ENCODE peak calls at places on chromosome 10, in ten cellular contexts. One of them, this sample, is unnamed.
A peak's percentile ranks its signal among the peaks of the same experiment; 100 is the strongest.

GRCh38 chr10:110865804-110866482 is 5.8 kb upstream of the PDCD4 start:
- ATAC-seq in mucosa of descending colon: no peak
- ATAC-seq in activated CD8-positive, alpha-beta T cell treated with anti-CD3 and anti-CD28 coated beads for 36 hours: peak; percentile 22
- ATAC-seq in K562: no peak
- ATAC-seq in body of pancreas: no peak
- ATAC-seq in CD8-positive, alpha-beta T cell: no peak
- ATAC-seq in natural killer cell: no peak
- ATAC-seq in heart left ventricle: no peak
- ATAC-seq in psoas muscle: no peak
- ATAC-seq in Panc1: no peak
- ATAC-seq in this sample: no peak

GRCh38 chr10:83373659-83374058 is 765.6 kb upstream of the GHITM start:
- ATAC-seq in natural killer cell: no peak
- ATAC-seq in activated CD8-positive, alpha-beta T cell treated with anti-CD3 and anti-CD28 coated beads for 36 hours: no peak
- ATAC-seq in heart left ventricle: peak; percentile 63
- ATAC-seq in Panc1: no peak
- ATAC-seq in CD8-positive, alpha-beta T cell: no peak
- ATAC-seq in K562: no peak
- ATAC-seq in psoas muscle: no peak
- ATAC-seq in body of pancreas: peak; percentile 50
- ATAC-seq in mucosa of descending colon: no peak
- ATAC-seq in this sample: no peak

GRCh38 chr10:69898524-69898923 is 96.8 kb downstream of the COL13A1 start:
- ATAC-seq in heart left ventricle: no peak
- ATAC-seq in CD8-positive, alpha-beta T cell: no peak
- ATAC-seq in mucosa of descending colon: peak; percentile 66
- ATAC-seq in activated CD8-positive, alpha-beta T cell treated with anti-CD3 and anti-CD28 coated beads for 36 hours: no peak
- ATAC-seq in natural killer cell: no peak
- ATAC-seq in psoas muscle: no peak
- ATAC-seq in K562: no peak
- ATAC-seq in body of pancreas: no peak
- ATAC-seq in Panc1: no peak
- ATAC-seq in this sample: no peak

GRCh38 chr10:91247360-91248111 is 27.1 kb downstream of the PCGF5 start:
- ATAC-seq in activated CD8-positive, alpha-beta T cell treated with anti-CD3 and anti-CD28 coated beads for 36 hours: peak; percentile 22
- ATAC-seq in mucosa of descending colon: no peak
- ATAC-seq in Panc1: no peak
- ATAC-seq in natural killer cell: no peak
- ATAC-seq in CD8-positive, alpha-beta T cell: no peak
- ATAC-seq in K562: peak; percentile 82
- ATAC-seq in psoas muscle: peak; percentile 60
- ATAC-seq in body of pancreas: no peak
- ATAC-seq in heart left ventricle: peak; percentile 14
- ATAC-seq in this sample: no peak

GRCh38 chr10:46079831-46080585 is 33.9 kb upstream of the MSMB start:
- ATAC-seq in mucosa of descending colon: no peak
- ATAC-seq in Panc1: no peak
- ATAC-seq in natural killer cell: no peak
- ATAC-seq in psoas muscle: no peak
- ATAC-seq in K562: peak; percentile 20
- ATAC-seq in activated CD8-positive, alpha-beta T cell treated with anti-CD3 and anti-CD28 coated beads for 36 hours: no peak
- ATAC-seq in body of pancreas: no peak
- ATAC-seq in heart left ventricle: no peak
- ATAC-seq in CD8-positive, alpha-beta T cell: no peak
- ATAC-seq in this sample: no peak

GRCh38 chr10:51915031-51915542 is 215.7 kb upstream of the CSTF2T start:
- ATAC-seq in Panc1: no peak
- ATAC-seq in K562: no peak
- ATAC-seq in mucosa of descending colon: no peak
- ATAC-seq in body of pancreas: no peak
- ATAC-seq in psoas muscle: no peak
- ATAC-seq in natural killer cell: no peak
- ATAC-seq in CD8-positive, alpha-beta T cell: no peak
- ATAC-seq in heart left ventricle: peak; percentile 77
- ATAC-seq in activated CD8-positive, alpha-beta T cell treated with anti-CD3 and anti-CD28 coated beads for 36 hours: no peak
- ATAC-seq in this sample: no peak

GRCh38 chr10:129864601-129865126 is 99.4 kb downstream of the EBF3 start:
- ATAC-seq in mucosa of descending colon: no peak
- ATAC-seq in activated CD8-positive, alpha-beta T cell treated with anti-CD3 and anti-CD28 coated beads for 36 hours: no peak
- ATAC-seq in CD8-positive, alpha-beta T cell: no peak
- ATAC-seq in Panc1: no peak
- ATAC-seq in heart left ventricle: peak; percentile 51
- ATAC-seq in natural killer cell: no peak
- ATAC-seq in psoas muscle: no peak
- ATAC-seq in body of pancreas: no peak
- ATAC-seq in K562: no peak
- ATAC-seq in this sample: no peak

GRCh38 chr10:25444266-25444665 is 269.5 kb downstream of the GPR158 start:
- ATAC-seq in natural killer cell: no peak
- ATAC-seq in body of pancreas: no peak
- ATAC-seq in activated CD8-positive, alpha-beta T cell treated with anti-CD3 and anti-CD28 coated beads for 36 hours: no peak
- ATAC-seq in CD8-positive, alpha-beta T cell: no peak
- ATAC-seq in psoas muscle: no peak
- ATAC-seq in heart left ventricle: no peak
- ATAC-seq in mucosa of descending colon: no peak
- ATAC-seq in Panc1: no peak
- ATAC-seq in K562: no peak
- ATAC-seq in this sample: no peak

GRCh38 chr10:97593423-97593822 is 3.9 kb downstream of the C10orf62 start:
- ATAC-seq in Panc1: no peak
- ATAC-seq in K562: no peak
- ATAC-seq in CD8-positive, alpha-beta T cell: no peak
- ATAC-seq in activated CD8-positive, alpha-beta T cell treated with anti-CD3 and anti-CD28 coated beads for 36 hours: no peak
- ATAC-seq in body of pancreas: peak; percentile 36
- ATAC-seq in natural killer cell: no peak
- ATAC-seq in psoas muscle: no peak
- ATAC-seq in heart left ventricle: no peak
- ATAC-seq in mucosa of descending colon: no peak
- ATAC-seq in this sample: no peak

GRCh38 chr10:28072573-28072972 is 73.7 kb upstream of the ODAD2 start:
- ATAC-seq in CD8-positive, alpha-beta T cell: no peak
- ATAC-seq in mucosa of descending colon: no peak
- ATAC-seq in natural killer cell: no peak
- ATAC-seq in psoas muscle: no peak
- ATAC-seq in Panc1: no peak
- ATAC-seq in heart left ventricle: no peak
- ATAC-seq in activated CD8-positive, alpha-beta T cell treated with anti-CD3 and anti-CD28 coated beads for 36 hours: no peak
- ATAC-seq in body of pancreas: no peak
- ATAC-seq in K562: no peak
- ATAC-seq in this sample: no peak

GRCh38 chr10:618229-618989 is 71.1 kb downstream of the DIP2C start:
- ATAC-seq in mucosa of descending colon: no peak
- ATAC-seq in CD8-positive, alpha-beta T cell: no peak
- ATAC-seq in Panc1: no peak
- ATAC-seq in activated CD8-positive, alpha-beta T cell treated with anti-CD3 and anti-CD28 coated beads for 36 hours: no peak
- ATAC-seq in K562: no peak
- ATAC-seq in psoas muscle: peak; percentile 94
- ATAC-seq in body of pancreas: peak; percentile 45
- ATAC-seq in natural killer cell: no peak
- ATAC-seq in heart left ventricle: peak; percentile 35
- ATAC-seq in this sample: no peak

GRCh38 chr10:91090761-91091529 is 129.5 kb upstream of the PCGF5 start:
- ATAC-seq in K562: peak; percentile 28
- ATAC-seq in body of pancreas: no peak
- ATAC-seq in activated CD8-positive, alpha-beta T cell treated with anti-CD3 and anti-CD28 coated beads for 36 hours: no peak
- ATAC-seq in psoas muscle: no peak
- ATAC-seq in heart left ventricle: no peak
- ATAC-seq in Panc1: no peak
- ATAC-seq in natural killer cell: no peak
- ATAC-seq in CD8-positive, alpha-beta T cell: no peak
- ATAC-seq in mucosa of descending colon: no peak
- ATAC-seq in this sample: no peak

GRCh38 chr10:21572578-21572977 is 38.5 kb downstream of the MLLT10 start:
- ATAC-seq in K562: peak; percentile 41
- ATAC-seq in psoas muscle: peak; percentile 57
- ATAC-seq in heart left ventricle: peak; percentile 72
- ATAC-seq in body of pancreas: no peak
- ATAC-seq in mucosa of descending colon: no peak
- ATAC-seq in Panc1: no peak
- ATAC-seq in CD8-positive, alpha-beta T cell: no peak
- ATAC-seq in activated CD8-positive, alpha-beta T cell treated with anti-CD3 and anti-CD28 coated beads for 36 hours: no peak
- ATAC-seq in natural killer cell: no peak
- ATAC-seq in this sample: peak; percentile 87

GRCh38 chr10:60989400-60989876 is 45.5 kb upstream of the RHOBTB1 start:
- ATAC-seq in CD8-positive, alpha-beta T cell: no peak
- ATAC-seq in activated CD8-positive, alpha-beta T cell treated with anti-CD3 and anti-CD28 coated beads for 36 hours: no peak
- ATAC-seq in body of pancreas: no peak
- ATAC-seq in Panc1: no peak
- ATAC-seq in natural killer cell: no peak
- ATAC-seq in psoas muscle: no peak
- ATAC-seq in heart left ventricle: no peak
- ATAC-seq in mucosa of descending colon: peak; percentile 93
- ATAC-seq in K562: peak; percentile 85
- ATAC-seq in this sample: no peak

GRCh38 chr10:95500097-95500496 is 61.1 kb downstream of the SORBS1 start:
- ATAC-seq in body of pancreas: no peak
- ATAC-seq in natural killer cell: no peak
- ATAC-seq in psoas muscle: peak; percentile 53
- ATAC-seq in K562: no peak
- ATAC-seq in mucosa of descending colon: no peak
- ATAC-seq in activated CD8-positive, alpha-beta T cell treated with anti-CD3 and anti-CD28 coated beads for 36 hours: no peak
- ATAC-seq in CD8-positive, alpha-beta T cell: no peak
- ATAC-seq in Panc1: no peak
- ATAC-seq in heart left ventricle: no peak
- ATAC-seq in this sample: no peak

GRCh38 chr10:6070647-6071046 is 8.5 kb upstream of the IL2RA start:
- ATAC-seq in CD8-positive, alpha-beta T cell: no peak
- ATAC-seq in activated CD8-positive, alpha-beta T cell treated with anti-CD3 and anti-CD28 coated beads for 36 hours: peak; percentile 35
- ATAC-seq in Panc1: no peak
- ATAC-seq in K562: no peak
- ATAC-seq in mucosa of descending colon: no peak
- ATAC-seq in heart left ventricle: no peak
- ATAC-seq in natural killer cell: no peak
- ATAC-seq in psoas muscle: no peak
- ATAC-seq in body of pancreas: no peak
- ATAC-seq in this sample: no peak

GRCh38 chr10:56351909-56352630 is 9.0 kb downstream of the ZWINT start:
- ATAC-seq in mucosa of descending colon: no peak
- ATAC-seq in psoas muscle: no peak
- ATAC-seq in Panc1: peak; percentile 53
- ATAC-seq in natural killer cell: no peak
- ATAC-seq in body of pancreas: no peak
- ATAC-seq in K562: peak; percentile 69
- ATAC-seq in CD8-positive, alpha-beta T cell: no peak
- ATAC-seq in heart left ventricle: no peak
- ATAC-seq in activated CD8-positive, alpha-beta T cell treated with anti-CD3 and anti-CD28 coated beads for 36 hours: no peak
- ATAC-seq in this sample: no peak

GRCh38 chr10:17779761-17780160 is 27.8 kb downstream of the TMEM236 start:
- ATAC-seq in psoas muscle: no peak
- ATAC-seq in K562: no peak
- ATAC-seq in activated CD8-positive, alpha-beta T cell treated with anti-CD3 and anti-CD28 coated beads for 36 hours: no peak
- ATAC-seq in mucosa of descending colon: no peak
- ATAC-seq in body of pancreas: no peak
- ATAC-seq in Panc1: no peak
- ATAC-seq in heart left ventricle: no peak
- ATAC-seq in natural killer cell: no peak
- ATAC-seq in CD8-positive, alpha-beta T cell: no peak
- ATAC-seq in this sample: no peak

GRCh38 chr10:17780727-17781126 is 28.4 kb upstream of the MRC1 start:
- ATAC-seq in Panc1: no peak
- ATAC-seq in activated CD8-positive, alpha-beta T cell treated with anti-CD3 and anti-CD28 coated beads for 36 hours: no peak
- ATAC-seq in psoas muscle: no peak
- ATAC-seq in natural killer cell: no peak
- ATAC-seq in body of pancreas: no peak
- ATAC-seq in mucosa of descending colon: no peak
- ATAC-seq in CD8-positive, alpha-beta T cell: no peak
- ATAC-seq in K562: peak; percentile 85
- ATAC-seq in heart left ventricle: no peak
- ATAC-seq in this sample: no peak

GRCh38 chr10:17783751-17784150 is 25.4 kb upstream of the MRC1 start:
- ATAC-seq in K562: no peak
- ATAC-seq in heart left ventricle: no peak
- ATAC-seq in natural killer cell: no peak
- ATAC-seq in Panc1: no peak
- ATAC-seq in mucosa of descending colon: peak; percentile 14
- ATAC-seq in activated CD8-positive, alpha-beta T cell treated with anti-CD3 and anti-CD28 coated beads for 36 hours: no peak
- ATAC-seq in psoas muscle: no peak
- ATAC-seq in body of pancreas: no peak
- ATAC-seq in CD8-positive, alpha-beta T cell: no peak
- ATAC-seq in this sample: no peak

GRCh38 chr10:17782921-17783665 is 26.1 kb upstream of the MRC1 start:
- ATAC-seq in mucosa of descending colon: peak; percentile 23
- ATAC-seq in K562: no peak
- ATAC-seq in activated CD8-positive, alpha-beta T cell treated with anti-CD3 and anti-CD28 coated beads for 36 hours: no peak
- ATAC-seq in Panc1: peak; percentile 65
- ATAC-seq in heart left ventricle: peak; percentile 63
- ATAC-seq in body of pancreas: peak; percentile 35
- ATAC-seq in natural killer cell: no peak
- ATAC-seq in CD8-positive, alpha-beta T cell: no peak
- ATAC-seq in psoas muscle: peak; percentile 96
- ATAC-seq in this sample: peak; percentile 40

GRCh38 chr10:17781856-17782255 is 27.3 kb upstream of the MRC1 start:
- ATAC-seq in Panc1: no peak
- ATAC-seq in activated CD8-positive, alpha-beta T cell treated with anti-CD3 and anti-CD28 coated beads for 36 hours: no peak
- ATAC-seq in CD8-positive, alpha-beta T cell: no peak
- ATAC-seq in heart left ventricle: peak; percentile 37
- ATAC-seq in mucosa of descending colon: peak; percentile 56
- ATAC-seq in natural killer cell: no peak
- ATAC-seq in K562: peak; percentile 49
- ATAC-seq in psoas muscle: no peak
- ATAC-seq in body of pancreas: no peak
- ATAC-seq in this sample: no peak
- TF ChIP-seq CTCF in Panc1: peak; percentile 42
- TF ChIP-seq CTCF in activated CD8-positive, alpha-beta T cell treated with anti-CD3 and anti-CD28 coated beads for 36 hours: no peak
- TF ChIP-seq CTCF in CD8-positive, alpha-beta T cell: no peak
- TF ChIP-seq CTCF in heart left ventricle: no peak
- TF ChIP-seq CTCF in mucosa of descending colon: no peak
- TF ChIP-seq CTCF in natural killer cell: no peak
- TF ChIP-seq CTCF in K562: peak; percentile 20
- TF ChIP-seq CTCF in psoas muscle: no peak
- TF ChIP-seq CTCF in body of pancreas: no peak
- TF ChIP-seq CTCF in this sample: no peak

GRCh38 chr10:112026438-112026837 is 157.1 kb downstream of the GPAM start:
- ATAC-seq in CD8-positive, alpha-beta T cell: no peak
- ATAC-seq in Panc1: no peak
- ATAC-seq in natural killer cell: no peak
- ATAC-seq in body of pancreas: no peak
- ATAC-seq in K562: no peak
- ATAC-seq in activated CD8-positive, alpha-beta T cell treated with anti-CD3 and anti-CD28 coated beads for 36 hours: no peak
- ATAC-seq in heart left ventricle: no peak
- ATAC-seq in mucosa of descending colon: no peak
- ATAC-seq in psoas muscle: no peak
- ATAC-seq in this sample: no peak
- TF ChIP-seq CTCF in CD8-positive, alpha-beta T cell: no peak
- TF ChIP-seq CTCF in Panc1: peak; percentile 34
- TF ChIP-seq CTCF in natural killer cell: no peak
- TF ChIP-seq CTCF in body of pancreas: no peak
- TF ChIP-seq CTCF in K562: no peak
- TF ChIP-seq CTCF in activated CD8-positive, alpha-beta T cell treated with anti-CD3 and anti-CD28 coated beads for 36 hours: no peak
- TF ChIP-seq CTCF in heart left ventricle: no peak
- TF ChIP-seq CTCF in mucosa of descending colon: no peak
- TF ChIP-seq CTCF in psoas muscle: no peak
- TF ChIP-seq CTCF in this sample: no peak

GRCh38 chr10:64091889-64092288 is 570.7 kb downstream of the REEP3 start:
- ATAC-seq in mucosa of descending colon: peak; percentile 45
- ATAC-seq in activated CD8-positive, alpha-beta T cell treated with anti-CD3 and anti-CD28 coated beads for 36 hours: no peak
- ATAC-seq in Panc1: peak; percentile 73
- ATAC-seq in heart left ventricle: no peak
- ATAC-seq in K562: no peak
- ATAC-seq in natural killer cell: no peak
- ATAC-seq in psoas muscle: no peak
- ATAC-seq in body of pancreas: no peak
- ATAC-seq in CD8-positive, alpha-beta T cell: no peak
- ATAC-seq in this sample: no peak
- TF ChIP-seq CTCF in mucosa of descending colon: no peak
- TF ChIP-seq CTCF in activated CD8-positive, alpha-beta T cell treated with anti-CD3 and anti-CD28 coated beads for 36 hours: no peak
- TF ChIP-seq CTCF in Panc1: peak; percentile 59
- TF ChIP-seq CTCF in heart left ventricle: peak; percentile 26
- TF ChIP-seq CTCF in K562: no peak
- TF ChIP-seq CTCF in natural killer cell: no peak
- TF ChIP-seq CTCF in psoas muscle: no peak
- TF ChIP-seq CTCF in body of pancreas: no peak
- TF ChIP-seq CTCF in CD8-positive, alpha-beta T cell: no peak
- TF ChIP-seq CTCF in this sample: peak; percentile 12

GRCh38 chr10:120432209-120432608 is 24.8 kb upstream of the PLPP4 start:
- ATAC-seq in psoas muscle: no peak
- ATAC-seq in activated CD8-positive, alpha-beta T cell treated with anti-CD3 and anti-CD28 coated beads for 36 hours: no peak
- ATAC-seq in CD8-positive, alpha-beta T cell: no peak
- ATAC-seq in K562: no peak
- ATAC-seq in mucosa of descending colon: no peak
- ATAC-seq in body of pancreas: no peak
- ATAC-seq in natural killer cell: no peak
- ATAC-seq in heart left ventricle: no peak
- ATAC-seq in Panc1: no peak
- ATAC-seq in this sample: no peak
- TF ChIP-seq CTCF in psoas muscle: no peak
- TF ChIP-seq CTCF in activated CD8-positive, alpha-beta T cell treated with anti-CD3 and anti-CD28 coated beads for 36 hours: no peak
- TF ChIP-seq CTCF in CD8-positive, alpha-beta T cell: no peak
- TF ChIP-seq CTCF in K562: no peak
- TF ChIP-seq CTCF in mucosa of descending colon: no peak
- TF ChIP-seq CTCF in body of pancreas: no peak
- TF ChIP-seq CTCF in natural killer cell: no peak
- TF ChIP-seq CTCF in heart left ventricle: no peak
- TF ChIP-seq CTCF in Panc1: no peak
- TF ChIP-seq CTCF in this sample: no peak